ENCODE peak calls at places on chromosomes 11 and 22, in seven cellular contexts. M, H, B, E, Y, T and S are unnamed samples.

GRCh38 chr11:132874638-132875037 is 657.7 kb downstream of the OPCML start:
- DNase-seq in M (peak; percentile 81), H (no peak), B (no peak), E (no peak), Y (no peak), T (no peak), S (peak; percentile 66)

GRCh38 chr11:75851203-75851602 is 36.2 kb downstream of the UVRAG start:
- DNase-seq in M (no peak), H (no peak), B (no peak), E (no peak), Y (no peak), T (no peak), S (no peak)

GRCh38 chr11:37908224-37908558 is 1310.2 kb upstream of the RAG2 start:
- DNase-seq in M (no peak), H (no peak), B (no peak), E (no peak), Y (no peak), T (no peak), S (no peak)

GRCh38 chr11:77259681-77260080 is 41.8 kb downstream of the GDPD4 start:
- DNase-seq in M (no peak), H (no peak), B (no peak), E (no peak), Y (no peak), T (no peak), S (no peak)

GRCh38 chr11:114059278-114059983 is at the start of gene ZBTB16:
- DNase-seq in M (peak; percentile 44), H (peak; percentile 80), B (peak; percentile 66), E (peak; percentile 46), Y (no peak), T (no peak), S (no peak)

GRCh38 chr22:49093192-49093880 is 734.3 kb downstream of the BRD1 start:
- DNase-seq in M (no peak), H (no peak), B (no peak), E (no peak), Y (no peak), T (no peak), S (no peak)

GRCh38 chr11:56521955-56522354 is 21.1 kb downstream of the OR5M11 start:
- DNase-seq in M (no peak), H (no peak), B (no peak), E (no peak), Y (peak; percentile 4), T (no peak), S (no peak)

GRCh38 chr11:96426356-96427103 is 36.7 kb downstream of the JRKL start:
- DNase-seq in M (peak; percentile 32), H (peak; percentile 60), B (no peak), E (no peak), Y (peak; percentile 10), T (peak; percentile 20), S (peak; percentile 9)

GRCh38 chr11:47494996-47495855 is 46.3 kb upstream of the RAPSN start:
- DNase-seq in M (no peak), H (no peak), B (no peak), E (no peak), Y (no peak), T (no peak), S (no peak)

GRCh38 chr11:110410638-110411037 is 19.1 kb upstream of the FDX1 start:
- DNase-seq in M (no peak), H (no peak), B (no peak), E (no peak), Y (no peak), T (no peak), S (no peak)

GRCh38 chr22:29308148-29308790 is 1.8 kb downstream of the GAS2L1 start:
- DNase-seq in M (no peak), H (no peak), B (no peak), E (no peak), Y (no peak), T (no peak), S (no peak)

GRCh38 chr11:35796542-35796941 is 134.0 kb downstream of the TRIM44 start:
- DNase-seq in M (no peak), H (no peak), B (no peak), E (peak; percentile 18), Y (no peak), T (peak; percentile 64), S (no peak)

GRCh38 chr11:105298630-105299029 is 159.1 kb upstream of the CARD18 start:
- DNase-seq in M (no peak), H (no peak), B (no peak), E (no peak), Y (no peak), T (no peak), S (no peak)

GRCh38 chr22:48099251-48099650 is 1336.8 kb downstream of the TBC1D22A start:
- DNase-seq in M (no peak), H (no peak), B (no peak), E (no peak), Y (no peak), T (no peak), S (no peak)

GRCh38 chr11:129215506-129216245 is 23.6 kb upstream of the ARHGAP32 start:
- DNase-seq in M (no peak), H (no peak), B (no peak), E (no peak), Y (no peak), T (no peak), S (no peak)

GRCh38 chr11:90330632-90331031 is 107.8 kb upstream of the CHORDC1 start:
- DNase-seq in M (no peak), H (no peak), B (no peak), E (no peak), Y (no peak), T (no peak), S (no peak)

GRCh38 chr11:120192831-120193625 is 17.8 kb upstream of the OAF start:
- DNase-seq in M (no peak), H (peak; percentile 56), B (no peak), E (no peak), Y (no peak), T (no peak), S (no peak)

GRCh38 chr22:30196141-30196866 is 50.3 kb downstream of the LIF start:
- DNase-seq in M (peak; percentile 99), H (peak; percentile 53), B (no peak), E (peak; percentile 60), Y (peak; percentile 83), T (peak; percentile 98), S (peak; percentile 100)

GRCh38 chr11:13277719-13278619 is at the start of gene BMAL1:
- DNase-seq in M (no peak), H (no peak), B (peak; percentile 49), E (no peak), Y (peak; percentile 28), T (no peak), S (no peak)